ENCODE peak calls at places on chromosome 14, in five cellular contexts. H, J, U, K and M are unnamed samples.

GRCh38 chr14:88868558-88869159 is 44.2 kb downstream of the TTC8 start:
- DNase-seq in K (no peak), J (no peak), U (peak; percentile 55), H (peak; percentile 21), M (peak; percentile 21)

GRCh38 chr14:40004871-40005503 is 572.8 kb upstream of the FBXO33 start:
- DNase-seq in J (peak; percentile 25), K (no peak), H (no peak), U (no peak), M (no peak)

GRCh38 chr14:51595831-51596472 is 55.8 kb upstream of the FRMD6 start:
- DNase-seq in U (no peak), K (no peak), H (no peak), J (no peak), M (no peak)

GRCh38 chr14:63186453-63186852 is 17.8 kb upstream of the RHOJ start:
- DNase-seq in J (no peak), H (no peak), K (no peak), U (peak; percentile 17), M (peak; percentile 53)

GRCh38 chr14:75864352-75864751 is 117.4 kb downstream of the TGFB3 start:
- DNase-seq in J (no peak), U (peak; percentile 92), H (no peak), K (no peak), M (peak; percentile 52)

GRCh38 chr14:33432407-33433023 is 493.8 kb downstream of the NPAS3 start:
- DNase-seq in U (peak; percentile 37), K (no peak), J (no peak), H (peak; percentile 69), M (peak; percentile 55)

GRCh38 chr14:101721951-101722661 is 39.4 kb upstream of the PPP2R5C start:
- DNase-seq in K (peak; percentile 51), U (no peak), J (no peak), H (peak; percentile 76), M (peak; percentile 50)

GRCh38 chr14:56331815-56332214 is 213.6 kb downstream of the PELI2 start:
- DNase-seq in H (peak; percentile 24), J (no peak), U (no peak), K (no peak), M (no peak)

GRCh38 chr14:98548071-98548686 is 723.8 kb downstream of the BCL11B start:
- DNase-seq in H (peak; percentile 4), K (no peak), U (peak; percentile 6), J (no peak), M (no peak)

GRCh38 chr14:54881235-54881760 is 21.3 kb downstream of the GCH1 start:
- DNase-seq in K (no peak), U (peak; percentile 72), H (no peak), J (no peak), M (peak; percentile 59)

GRCh38 chr14:36619131-36619530 is 36.7 kb upstream of the NKX2-8 start:
- DNase-seq in U (no peak), H (no peak), K (no peak), J (no peak), M (no peak)

GRCh38 chr14:63996016-63996415 is 143.2 kb downstream of the SYNE2 start:
- DNase-seq in J (no peak), K (no peak), U (no peak), H (peak; percentile 55), M (no peak)

GRCh38 chr14:49512571-49512970 is 73.6 kb downstream of the RPS29 start:
- DNase-seq in U (no peak), H (no peak), K (no peak), J (no peak), M (no peak)

GRCh38 chr14:46840971-46841729 is 189.6 kb upstream of the RPL10L start:
- DNase-seq in U (peak; percentile 2), H (no peak), J (no peak), K (no peak), M (peak; percentile 55)

GRCh38 chr14:32073537-32074189 is 3.4 kb upstream of the ARHGAP5 start:
- DNase-seq in J (peak; percentile 43), K (peak; percentile 49), U (peak; percentile 83), H (peak; percentile 88), M (peak; percentile 89)

GRCh38 chr14:29663281-29663801 is 264.3 kb downstream of the PRKD1 start:
- DNase-seq in H (no peak), J (no peak), U (no peak), K (no peak), M (no peak)

GRCh38 chr14:36510078-36510799 is 9.8 kb downstream of the NKX2-1 start:
- DNase-seq in U (peak; percentile 48), K (no peak), H (no peak), J (no peak), M (no peak)

GRCh38 chr14:77543240-77543551 is 44.6 kb upstream of the ISM2 start:
- DNase-seq in U (no peak), K (no peak), J (no peak), H (no peak), M (no peak)

GRCh38 chr14:37559386-37559785 is 35.7 kb downstream of the FOXA1 start:
- DNase-seq in K (no peak), H (no peak), J (no peak), U (peak; percentile 78), M (peak; percentile 57)

GRCh38 chr14:54699087-54699530 is 132.2 kb downstream of the SAMD4A start:
- DNase-seq in U (no peak), H (no peak), J (peak; percentile 49), K (no peak), M (no peak)

GRCh38 chr14:69360438-69361108 is 37.5 kb downstream of the ERH start:
- DNase-seq in U (no peak), H (peak; percentile 16), K (no peak), J (no peak), M (no peak)

GRCh38 chr14:37816135-37816534 is 220.7 kb downstream of the TTC6 start:
- DNase-seq in U (no peak), K (no peak), J (no peak), H (no peak), M (no peak)

GRCh38 chr14:36773558-36773957 is 111.9 kb downstream of the PAX9 start:
- DNase-seq in U (peak; percentile 79), K (no peak), J (no peak), H (peak; percentile 35), M (peak; percentile 12)

GRCh38 chr14:69769623-69770022 is 2.7 kb downstream of the SRSF5 start:
- DNase-seq in K (no peak), J (no peak), H (no peak), U (no peak), M (no peak)

GRCh38 chr14:82313889-82314288 is 780.2 kb upstream of the SEL1L start:
- DNase-seq in H (no peak), J (no peak), U (no peak), K (no peak), M (no peak)

GRCh38 chr14:71290301-71290700 is 383.0 kb downstream of the PCNX1 start:
- DNase-seq in J (no peak), K (no peak), U (no peak), H (no peak), M (peak; percentile 30)

DNA sequence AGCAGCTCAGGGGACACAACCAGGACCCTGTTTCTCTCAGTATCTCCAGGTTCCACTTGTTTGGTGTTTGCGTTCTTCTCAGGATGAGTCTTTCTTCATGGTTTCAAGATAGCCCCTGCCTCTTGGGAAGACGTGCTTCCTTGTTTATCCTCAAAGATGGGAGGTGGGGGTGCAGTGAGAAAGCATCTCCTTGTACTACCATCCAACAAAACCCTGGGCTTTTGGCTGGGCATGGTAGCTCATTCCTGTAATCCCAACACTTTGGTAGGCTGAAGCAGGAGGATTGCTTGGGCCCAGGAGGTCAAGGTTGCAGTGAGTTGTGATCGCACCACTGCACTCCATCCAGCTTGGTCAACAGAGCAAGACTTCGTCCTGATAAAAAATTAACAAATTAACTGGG is 21.0 kb upstream of the TUNAR start:
- DNase-seq in J (no peak), H (no peak), U (no peak), K (no peak), M (no peak)
- H3K4me3 ChIP-seq in J (no peak overlapping the region), H (no peak overlapping the region), U (no peak overlapping the region), K (no peak overlapping the region), M (no peak overlapping the region)

DNA sequence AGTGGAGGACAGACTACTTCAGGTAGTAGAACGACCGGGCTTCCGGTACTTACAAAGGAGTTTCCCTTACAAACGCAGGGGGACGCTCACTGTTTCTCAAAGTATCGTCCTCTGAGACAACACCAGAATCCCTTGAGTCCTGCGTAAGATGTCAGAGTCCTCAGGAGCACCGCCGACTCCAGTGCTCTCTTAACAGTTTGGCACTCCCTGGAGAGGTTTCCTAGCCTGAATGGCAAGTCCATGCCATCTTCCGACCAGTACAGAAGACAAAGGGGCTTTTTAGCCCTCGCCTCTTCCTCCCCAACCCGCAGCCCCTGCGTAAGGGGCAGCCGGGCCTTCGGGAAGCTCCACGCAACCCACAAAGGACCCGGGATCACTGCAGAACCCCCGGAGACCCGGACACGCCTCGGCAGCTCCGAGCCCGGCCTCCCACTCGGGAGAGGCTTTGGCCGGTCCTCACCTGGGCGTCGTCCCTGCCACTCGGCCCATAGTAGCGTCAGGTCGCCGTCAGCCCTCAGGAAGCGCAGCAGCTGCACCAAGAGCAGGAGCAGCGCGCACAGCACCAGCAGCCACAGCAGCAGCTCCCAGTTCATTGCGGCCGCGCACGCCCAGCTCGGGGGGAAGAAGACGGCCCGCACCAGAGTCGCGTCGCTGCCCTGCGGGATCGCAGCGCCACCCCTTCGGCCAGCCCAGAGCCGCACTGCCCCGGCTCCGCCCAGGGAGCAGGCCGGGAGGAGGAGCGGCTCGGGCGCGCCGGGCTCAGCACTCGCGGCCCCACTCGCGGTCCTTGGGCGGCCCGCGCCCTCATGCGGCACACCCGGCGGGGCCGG is at the start of gene DHRS7:
- DNase-seq in H (peak; percentile 70), J (peak; percentile 29), K (peak; percentile 85), U (peak; percentile 72), M (peak; percentile 72)
- TF ChIP-seq CTCF in H (peak; percentile 30), J (peak; percentile 13), K (peak; percentile 16), U (peak; percentile 37), M (peak; percentile 27)

GRCh38 chr14:103825103-103825502 is 22.3 kb downstream of the PPP1R13B start:
- DNase-seq in U (no peak), H (no peak), K (no peak), J (no peak), M (no peak)
- H3K4me3 ChIP-seq in U (no peak overlapping the region), H (no peak overlapping the region), K (no peak overlapping the region), J (no peak overlapping the region), M (no peak overlapping the region)

GRCh38 chr14:21042918-21043317 is 756 bp downstream of the RNASE7 start:
- DNase-seq in U (peak; percentile 27), J (no peak), K (no peak), H (no peak), M (no peak)
- TF ChIP-seq CTCF in U (no peak), J (no peak), K (no peak), H (no peak), M (no peak)

DNA sequence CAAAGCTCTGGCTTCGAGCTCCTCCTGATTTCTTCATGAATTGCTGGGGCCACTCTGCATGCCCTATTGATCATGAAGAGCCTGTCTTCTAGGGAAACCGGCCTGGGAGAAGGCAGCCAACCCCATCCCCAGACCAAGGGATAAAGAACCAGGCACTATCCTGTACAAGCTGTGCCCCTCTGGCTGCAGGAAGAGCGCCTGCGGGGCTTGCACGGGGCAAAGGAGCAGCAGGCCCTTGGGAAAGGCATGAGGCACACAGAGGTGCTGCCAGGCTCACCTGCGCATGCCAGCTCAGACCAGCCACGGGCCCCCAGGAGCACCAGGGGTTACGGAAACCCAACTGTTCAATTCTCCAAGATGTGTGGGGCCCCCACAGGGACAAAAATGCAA is 2.1 kb downstream of the ITPK1 start:
- DNase-seq in J (no peak), K (no peak), H (no peak), U (no peak), M (no peak)
- H3K4me3 ChIP-seq in J (peak overlapping the region; percentile 60), K (peak overlapping the region; percentile 68), H (peak overlapping the region; percentile 80), U (peak overlapping the region; percentile 79), M (no peak overlapping the region)